ENCODE peak calls at places on chromosomes 13 and 19, in seven cellular contexts. E is stimulated activated CD4-positive, alpha-beta T cell treated with anti-CD3 and anti-CD28 coated beads, TNF-alpha, amount 100 ng/mL, for 24 hours; J is cerebellar cortex; N is NB4; X is SHP77 treated with DMSO at 0.1 percent for 48 hours; M is fibroblast of gingiva; G is LNCaP clone FGC. L is an unnamed sample.

GRCh38 chr13:113919761-113920160 is 54.1 kb downstream of the C13orf46 start:
- DNase-seq in E (no peak), J (no peak), N (no peak), X (no peak), M (no peak), G (no peak), L (no peak)

GRCh38 chr13:30510811-30511371 is 45.2 kb upstream of the HMGB1 start:
- DNase-seq in E (no peak), J (no peak), N (no peak), X (no peak), M (no peak), G (no peak), L (no peak)

GRCh38 chr13:44903596-44903995 is 85.7 kb downstream of the NUFIP1 start:
- DNase-seq in E (no peak), J (no peak), N (no peak), X (no peak), M (peak; percentile 98), G (no peak), L (no peak)

GRCh38 chr19:28067882-28068281 is 1145.1 kb downstream of the UQCRFS1 start:
- DNase-seq in E (no peak), J (no peak), N (no peak), X (no peak), M (no peak), G (no peak), L (no peak)

GRCh38 chr13:33284016-33284415 is 1.5 kb downstream of the STARD13 start:
- DNase-seq in E (no peak), J (no peak), N (no peak), X (no peak), M (peak; percentile 50), G (no peak), L (no peak)

GRCh38 chr13:49412749-49413148 is 31.1 kb downstream of the CAB39L start:
- DNase-seq in E (no peak), J (no peak), N (no peak), X (no peak), M (no peak), G (no peak), L (no peak)

GRCh38 chr13:113207890-113208423 is 512 bp downstream of the PCID2 start:
- DNase-seq in E (no peak), J (peak; percentile 20), N (peak; percentile 59), X (no peak), M (peak; percentile 60), G (no peak), L (no peak)

GRCh38 chr13:100495455-100495854 is 93.1 kb downstream of the GGACT start:
- DNase-seq in E (no peak), J (no peak), N (no peak), X (no peak), M (no peak), G (no peak), L (no peak)

GRCh38 chr13:20525144-20525600 is 485 bp downstream of the CRYL1 start:
- DNase-seq in E (no peak), J (peak; percentile 44), N (no peak), X (peak; percentile 12), M (no peak), G (no peak), L (no peak)

GRCh38 chr19:16359964-16360363 is 35.3 kb downstream of the KLF2 start:
- DNase-seq in E (no peak), J (no peak), N (no peak), X (no peak), M (no peak), G (no peak), L (no peak)

GRCh38 chr19:29952127-29952526 is 10.1 kb downstream of the URI1 start:
- DNase-seq in E (no peak), J (no peak), N (no peak), X (no peak), M (no peak), G (no peak), L (no peak)

GRCh38 chr19:4773047-4773640 is 18.4 kb upstream of the FEM1A start:
- DNase-seq in E (no peak), J (no peak), N (no peak), X (no peak), M (no peak), G (no peak), L (no peak)

L was measured in GM18507.